ENCODE peak calls at places on chromosomes 13 and 19, in four cellular contexts. W, A, C and D are unnamed samples.

GRCh38 chr13:102580552-102581169 is 16.1 kb upstream of the TPP2 start:
- DNase-seq in W (peak; percentile 72), A (no peak), C (no peak), D (no peak)

GRCh38 chr13:39023761-39024160 is 14.1 kb downstream of the PROSER1 start:
- DNase-seq in W (no peak), A (no peak), C (no peak), D (no peak)

GRCh38 chr13:73399347-73400216 is 340.8 kb downstream of the KLF5 start:
- DNase-seq in W (no peak), A (no peak), C (no peak), D (no peak)

GRCh38 chr19:58578430-58578925 is 5.3 kb upstream of the MZF1 start:
- DNase-seq in W (no peak), A (no peak), C (no peak), D (no peak)

GRCh38 chr19:43519436-43520088 is 7.4 kb downstream of the ETHE1 start:
- DNase-seq in W (peak; percentile 73), A (no peak), C (peak; percentile 85), D (no peak)

GRCh38 chr13:40187836-40188591 is 478.4 kb downstream of the FOXO1 start:
- DNase-seq in W (no peak), A (no peak), C (no peak), D (no peak)

GRCh38 chr13:110298566-110299321 is 8.2 kb downstream of the COL4A1 start:
- DNase-seq in W (no peak), A (peak; percentile 58), C (peak; percentile 47), D (no peak)

GRCh38 chr13:68056816-68057710 is 826.9 kb upstream of the PCDH9 start:
- DNase-seq in W (no peak), A (no peak), C (no peak), D (no peak)

GRCh38 chr13:41621716-41622508 is 164.6 kb downstream of the RGCC start:
- DNase-seq in W (no peak), A (no peak), C (no peak), D (no peak)

GRCh38 chr13:28753208-28753892 is 34.6 kb upstream of the SLC46A3 start:
- DNase-seq in W (peak; percentile 43), A (no peak), C (no peak), D (no peak)

GRCh38 chr13:70613295-70613694 is 505.0 kb upstream of the KLHL1 start:
- DNase-seq in W (no peak), A (no peak), C (no peak), D (no peak)

GRCh38 chr13:76512676-76513277 is 373.4 kb downstream of the KCTD12 start:
- DNase-seq in W (no peak), A (no peak), C (no peak), D (no peak)

GRCh38 chr19:31578326-31578725 is 229.1 kb upstream of the TSHZ3 start:
- DNase-seq in W (no peak), A (no peak), C (no peak), D (no peak)

GRCh38 chr13:106507560-106508274 is 27.7 kb downstream of the EFNB2 start:
- DNase-seq in W (no peak), A (no peak), C (no peak), D (no peak)

GRCh38 chr13:60120617-60121016 is 43.1 kb downstream of the DIAPH3 start:
- DNase-seq in W (no peak), A (no peak), C (no peak), D (no peak)

GRCh38 chr19:55132453-55133129 is 15.2 kb upstream of the PPP1R12C start:
- DNase-seq in W (no peak), A (peak; percentile 41), C (no peak), D (no peak)

GRCh38 chr19:50568321-50569022 is at the start of gene LRRC4B:
- DNase-seq in W (no peak), A (no peak), C (peak; percentile 38), D (no peak)

GRCh38 chr19:5131031-5131865 is 162.3 kb downstream of the KDM4B start:
- DNase-seq in W (no peak), A (peak; percentile 80), C (no peak), D (no peak)

GRCh38 chr19:16581971-16582343 is 9.7 kb upstream of the SLC35E1 start:
- DNase-seq in W (no peak), A (no peak), C (no peak), D (no peak)

GRCh38 chr13:34833562-34834182 is 108.4 kb upstream of the NBEA start:
- DNase-seq in W (no peak), A (no peak), C (no peak), D (no peak)

GRCh38 chr19:44072543-44073401 is 813 bp downstream of the ZNF284 start:
- DNase-seq in W (no peak), A (no peak), C (no peak), D (no peak)

GRCh38 chr13:42836930-42837329 is 55.5 kb downstream of the FAM216B start:
- DNase-seq in W (no peak), A (no peak), C (no peak), D (no peak)

GRCh38 chr13:75705908-75706307 is 69.8 kb downstream of the LMO7 start:
- DNase-seq in W (no peak), A (no peak), C (no peak), D (no peak)

DNA sequence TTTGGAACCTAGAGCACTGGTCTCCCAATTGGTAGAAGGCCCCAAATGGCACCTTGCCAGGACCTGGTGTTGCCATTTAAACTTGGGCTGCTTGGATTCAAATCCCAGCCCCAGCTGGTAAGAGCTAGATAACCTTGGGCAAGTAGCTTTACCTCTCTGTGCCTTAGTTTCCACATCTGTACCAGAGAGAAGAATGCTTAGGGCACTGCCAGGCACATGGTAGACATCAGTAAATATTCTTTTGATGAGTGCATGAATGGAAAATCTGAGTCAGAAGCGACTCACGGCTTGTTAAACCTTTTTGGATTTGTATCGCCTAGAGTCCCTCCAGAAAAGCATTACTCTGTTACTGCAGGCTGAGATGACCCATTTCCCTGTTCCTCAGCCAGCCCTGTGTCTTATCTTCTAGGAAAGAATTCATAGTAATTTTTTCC is 90.9 kb downstream of the SIPA1L3 start:
- DNase-seq in W (no peak), A (no peak), C (no peak), D (no peak)
- TF ChIP-seq EP300 in W (peak; percentile 38), A (no peak), C (no peak), D (no peak)

GRCh38 chr19:36139473-36140288 is at the start of gene CAPNS1:
- DNase-seq in W (peak; percentile 87), A (peak; percentile 99), C (peak; percentile 98), D (peak; percentile 98)
- TF ChIP-seq EP300 in W (peak; percentile 95), A (no peak), C (no peak), D (no peak)

DNA sequence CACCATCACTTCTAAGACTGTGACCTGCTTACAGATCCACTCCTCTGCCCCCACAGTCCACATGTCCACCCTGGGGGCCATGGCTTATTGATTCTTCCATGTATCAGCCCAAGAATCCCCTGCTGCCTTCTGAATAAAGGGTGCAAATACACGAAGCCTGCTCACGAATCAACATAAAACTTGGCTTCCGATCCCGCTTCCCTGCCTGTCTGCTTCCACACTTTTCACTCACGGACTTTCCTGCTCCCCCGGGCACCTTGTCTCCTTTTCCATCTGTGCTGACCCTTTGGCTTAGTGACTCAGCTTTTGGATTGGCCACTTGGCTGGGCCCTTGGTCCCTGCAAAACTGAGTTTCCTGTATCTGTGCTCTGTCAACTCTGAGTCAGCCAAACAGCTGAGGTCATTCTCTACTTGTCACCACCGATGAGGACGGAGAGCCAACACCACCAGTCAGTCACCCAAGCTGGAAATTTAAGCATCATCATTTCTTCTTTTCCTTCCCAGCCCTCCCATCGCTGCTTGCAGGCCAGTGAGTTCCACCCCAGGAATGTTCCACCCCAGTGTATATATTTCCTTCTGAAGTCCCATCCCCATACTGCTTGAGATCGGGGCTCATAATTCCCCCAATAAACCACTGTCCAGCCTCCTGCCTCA is 11.4 kb upstream of the USP12 start:
- DNase-seq in W (peak; percentile 28), A (no peak), C (no peak), D (no peak)
- TF ChIP-seq EP300 in W (peak; percentile 60), A (no peak), C (no peak), D (no peak)

DNA sequence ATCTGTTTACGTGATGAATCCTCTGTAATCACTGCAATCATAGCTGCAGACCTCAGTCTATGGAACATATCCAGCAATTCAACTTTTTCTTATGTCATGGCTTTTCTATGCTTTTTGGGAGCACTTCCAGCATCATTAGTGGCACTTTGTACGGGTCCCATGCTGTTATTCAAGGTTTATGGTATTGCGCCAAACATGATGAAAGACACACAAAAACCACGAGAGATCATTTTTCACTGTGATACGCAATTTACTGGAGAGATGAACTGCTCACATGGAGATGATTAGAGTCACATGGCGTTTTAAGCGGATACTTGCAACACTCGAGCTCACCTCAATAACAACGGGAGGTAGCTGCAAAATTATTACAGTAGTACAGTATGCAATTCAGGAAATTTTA is 2101.7 kb upstream of the PCDH20 start:
- DNase-seq in W (no peak), A (no peak), C (no peak), D (no peak)
- TF ChIP-seq EP300 in W (no peak), A (no peak), C (no peak), D (no peak)

DNA sequence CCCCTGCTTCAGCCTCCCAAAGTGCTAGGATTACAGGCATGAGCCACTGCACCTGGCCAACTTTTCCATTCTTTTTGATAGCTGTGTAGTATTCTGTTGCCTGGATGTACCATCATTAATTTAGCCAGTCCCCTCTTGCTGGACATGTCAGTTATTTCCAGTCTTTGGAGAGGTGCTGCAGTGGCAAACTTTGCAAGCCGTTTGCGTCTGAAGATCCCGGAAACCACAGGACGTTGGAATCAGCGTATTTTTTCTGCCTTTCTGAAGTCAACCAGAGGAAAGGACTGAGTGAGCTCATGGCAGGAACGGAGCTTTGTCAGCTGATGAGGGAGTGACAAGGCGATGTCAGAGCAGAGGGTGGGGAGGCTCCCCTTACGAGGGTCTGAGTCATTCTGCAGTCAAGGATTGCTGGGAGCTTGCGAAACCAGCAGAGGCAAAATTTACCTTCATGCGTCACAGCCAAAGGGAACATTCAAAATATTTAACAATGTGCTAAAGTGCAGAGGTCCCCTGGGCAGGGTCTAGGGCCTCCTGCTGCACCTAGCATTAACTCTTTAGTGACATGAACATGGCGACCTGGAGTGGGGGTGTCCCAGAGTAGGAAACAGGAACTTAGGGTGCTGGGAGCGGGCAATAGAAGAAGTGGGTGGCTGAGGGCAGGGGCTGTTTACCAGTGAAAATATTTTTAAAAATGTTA is 5.6 kb downstream of the C5AR1 start:
- DNase-seq in W (peak; percentile 65), A (no peak), C (peak; percentile 29), D (peak; percentile 88)
- TF ChIP-seq EP300 in W (peak; percentile 90), A (peak; percentile 88), C (peak; percentile 27), D (no peak)

GRCh38 chr13:112721198-112722104 is 31.6 kb downstream of the ATP11A start:
- DNase-seq in W (no peak), A (peak; percentile 70), C (no peak), D (peak; percentile 56)
- TF ChIP-seq EP300 in W (no peak), A (no peak), C (no peak), D (no peak)

DNA sequence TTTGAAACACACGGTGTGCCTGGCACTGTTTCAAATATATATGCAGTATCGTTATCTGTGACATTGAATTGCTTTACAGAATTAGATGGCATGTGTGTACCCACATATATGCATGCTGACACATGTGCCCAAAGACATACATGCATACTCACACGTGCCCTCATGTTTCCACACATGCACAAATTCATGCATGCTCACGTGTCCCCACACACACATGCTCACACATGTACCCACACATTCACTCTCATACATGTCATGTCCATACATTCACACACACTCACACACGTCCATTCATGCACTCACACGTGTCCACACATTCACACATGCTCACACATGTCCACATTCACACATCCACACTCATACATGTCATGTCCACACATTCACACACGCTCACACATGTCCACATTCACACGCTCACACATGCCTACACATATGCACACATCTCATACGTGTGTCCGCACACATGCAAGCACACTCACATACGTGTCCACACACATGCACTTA is 17.9 kb upstream of the C13orf46 start:
- DNase-seq in W (no peak), A (no peak), C (no peak), D (peak; percentile 17)
- TF ChIP-seq EP300 in W (no peak), A (no peak), C (no peak), D (no peak)